ENCODE peak calls at places on chromosome 2, in eight cellular contexts. One of them, this sample, is unnamed. For H3K36me3, the result is how much of the 10 kb centered on the place peaks cover.

GRCh38 chr2:203453858-203454451 is 81.1 kb downstream of the RAPH1 start:
- DNase-seq in GM06990: no peak
- DNase-seq in PC-3: peak
- DNase-seq in thoracic aorta: no peak
- DNase-seq in OCI-LY7: peak
- DNase-seq in tibial nerve: peak
- DNase-seq in left lung: no peak
- DNase-seq in breast epithelium: no peak
- DNase-seq in this sample: no peak

GRCh38 chr2:24885221-24886113 is 34.6 kb downstream of the ADCY3 start:
- DNase-seq in GM06990: no peak
- DNase-seq in PC-3: no peak
- DNase-seq in thoracic aorta: no peak
- DNase-seq in OCI-LY7: no peak
- DNase-seq in tibial nerve: no peak
- DNase-seq in left lung: no peak
- DNase-seq in breast epithelium: no peak
- DNase-seq in this sample: no peak

GRCh38 chr2:217420868-217421267 is 561.0 kb upstream of the TNP1 start:
- DNase-seq in GM06990: no peak
- DNase-seq in PC-3: no peak
- DNase-seq in thoracic aorta: no peak
- DNase-seq in OCI-LY7: no peak
- DNase-seq in tibial nerve: no peak
- DNase-seq in left lung: no peak
- DNase-seq in breast epithelium: no peak
- DNase-seq in this sample: no peak

GRCh38 chr2:38315707-38316333 is 61.3 kb downstream of the ATL2 start:
- DNase-seq in GM06990: no peak
- DNase-seq in PC-3: peak
- DNase-seq in thoracic aorta: no peak
- DNase-seq in OCI-LY7: peak
- DNase-seq in tibial nerve: peak
- DNase-seq in left lung: no peak
- DNase-seq in breast epithelium: no peak
- DNase-seq in this sample: no peak

GRCh38 chr2:219254590-219255219 is 987 bp upstream of the TUBA4A start:
- DNase-seq in GM06990: peak
- DNase-seq in PC-3: no peak
- DNase-seq in thoracic aorta: no peak
- DNase-seq in OCI-LY7: peak
- DNase-seq in tibial nerve: no peak
- DNase-seq in left lung: no peak
- DNase-seq in breast epithelium: no peak
- DNase-seq in this sample: no peak

GRCh38 chr2:34365937-34366336 is 766.8 kb upstream of the FAM98A start:
- DNase-seq in GM06990: no peak
- DNase-seq in PC-3: no peak
- DNase-seq in thoracic aorta: no peak
- DNase-seq in OCI-LY7: no peak
- DNase-seq in tibial nerve: no peak
- DNase-seq in left lung: no peak
- DNase-seq in breast epithelium: no peak
- DNase-seq in this sample: peak

GRCh38 chr2:167212054-167212648 is 323.9 kb downstream of the XIRP2 start:
- DNase-seq in GM06990: no peak
- DNase-seq in PC-3: peak
- DNase-seq in thoracic aorta: no peak
- DNase-seq in OCI-LY7: peak
- DNase-seq in tibial nerve: peak
- DNase-seq in left lung: no peak
- DNase-seq in breast epithelium: no peak
- DNase-seq in this sample: no peak

GRCh38 chr2:159855153-159856140 is 57.4 kb upstream of the CD302 start:
- DNase-seq in GM06990: no peak
- DNase-seq in PC-3: no peak
- DNase-seq in thoracic aorta: no peak
- DNase-seq in OCI-LY7: no peak
- DNase-seq in tibial nerve: no peak
- DNase-seq in left lung: peak
- DNase-seq in breast epithelium: no peak
- DNase-seq in this sample: no peak

GRCh38 chr2:240875228-240876034 is 6.8 kb downstream of the AGXT start:
- DNase-seq in GM06990: no peak
- DNase-seq in PC-3: no peak
- DNase-seq in thoracic aorta: no peak
- DNase-seq in OCI-LY7: no peak
- DNase-seq in tibial nerve: no peak
- DNase-seq in left lung: peak
- DNase-seq in breast epithelium: no peak
- DNase-seq in this sample: no peak

GRCh38 chr2:26456701-26457224 is 21.2 kb downstream of the OTOF start:
- DNase-seq in GM06990: no peak
- DNase-seq in PC-3: peak
- DNase-seq in thoracic aorta: no peak
- DNase-seq in OCI-LY7: no peak
- DNase-seq in tibial nerve: no peak
- DNase-seq in left lung: no peak
- DNase-seq in breast epithelium: no peak
- DNase-seq in this sample: no peak

GRCh38 chr2:3296182-3296972 is 81.2 kb downstream of the EIPR1 start:
- DNase-seq in GM06990: no peak
- DNase-seq in PC-3: no peak
- DNase-seq in thoracic aorta: no peak
- DNase-seq in OCI-LY7: no peak
- DNase-seq in tibial nerve: no peak
- DNase-seq in left lung: no peak
- DNase-seq in breast epithelium: no peak
- DNase-seq in this sample: no peak

GRCh38 chr2:46922606-46923005 is 7.0 kb upstream of the MCFD2 start:
- DNase-seq in GM06990: no peak
- DNase-seq in PC-3: no peak
- DNase-seq in thoracic aorta: no peak
- DNase-seq in OCI-LY7: no peak
- DNase-seq in tibial nerve: no peak
- DNase-seq in left lung: no peak
- DNase-seq in breast epithelium: no peak
- DNase-seq in this sample: no peak

GRCh38 chr2:46306320-46306719 is 9.1 kb downstream of the EPAS1 start:
- DNase-seq in GM06990: no peak
- DNase-seq in PC-3: peak
- DNase-seq in thoracic aorta: no peak
- DNase-seq in OCI-LY7: no peak
- DNase-seq in tibial nerve: no peak
- DNase-seq in left lung: no peak
- DNase-seq in breast epithelium: no peak
- DNase-seq in this sample: no peak

GRCh38 chr2:150866431-150866830 is 379.0 kb upstream of the RND3 start:
- DNase-seq in GM06990: no peak
- DNase-seq in PC-3: no peak
- DNase-seq in thoracic aorta: no peak
- DNase-seq in OCI-LY7: no peak
- DNase-seq in tibial nerve: no peak
- DNase-seq in left lung: no peak
- DNase-seq in breast epithelium: no peak
- DNase-seq in this sample: no peak

GRCh38 chr2:224442092-224442999 is 40.4 kb upstream of the FAM124B start:
- DNase-seq in GM06990: no peak
- DNase-seq in PC-3: peak
- DNase-seq in thoracic aorta: no peak
- DNase-seq in OCI-LY7: no peak
- DNase-seq in tibial nerve: no peak
- DNase-seq in left lung: peak
- DNase-seq in breast epithelium: no peak
- DNase-seq in this sample: no peak
- H3K4me3 ChIP-seq in GM06990: peak
- H3K4me3 ChIP-seq in PC-3: peak
- H3K4me3 ChIP-seq in thoracic aorta: peak
- H3K4me3 ChIP-seq in OCI-LY7: no peak
- H3K4me3 ChIP-seq in tibial nerve: peak
- H3K4me3 ChIP-seq in left lung: peak
- H3K4me3 ChIP-seq in breast epithelium: peak
- H3K4me3 ChIP-seq in this sample: peak

GRCh38 chr2:231708050-231708772 is at the start of gene PTMA:
- DNase-seq in GM06990: peak
- DNase-seq in PC-3: peak
- DNase-seq in thoracic aorta: peak
- DNase-seq in OCI-LY7: peak
- DNase-seq in tibial nerve: peak
- DNase-seq in left lung: peak
- DNase-seq in breast epithelium: peak
- DNase-seq in this sample: peak
- TF ChIP-seq CTCF in GM06990: no peak
- TF ChIP-seq CTCF in PC-3: no peak
- TF ChIP-seq CTCF in thoracic aorta: no peak
- TF ChIP-seq CTCF in OCI-LY7: no peak
- TF ChIP-seq CTCF in tibial nerve: no peak
- TF ChIP-seq CTCF in left lung: no peak
- TF ChIP-seq CTCF in breast epithelium: peak
- TF ChIP-seq CTCF in this sample: no peak

DNA sequence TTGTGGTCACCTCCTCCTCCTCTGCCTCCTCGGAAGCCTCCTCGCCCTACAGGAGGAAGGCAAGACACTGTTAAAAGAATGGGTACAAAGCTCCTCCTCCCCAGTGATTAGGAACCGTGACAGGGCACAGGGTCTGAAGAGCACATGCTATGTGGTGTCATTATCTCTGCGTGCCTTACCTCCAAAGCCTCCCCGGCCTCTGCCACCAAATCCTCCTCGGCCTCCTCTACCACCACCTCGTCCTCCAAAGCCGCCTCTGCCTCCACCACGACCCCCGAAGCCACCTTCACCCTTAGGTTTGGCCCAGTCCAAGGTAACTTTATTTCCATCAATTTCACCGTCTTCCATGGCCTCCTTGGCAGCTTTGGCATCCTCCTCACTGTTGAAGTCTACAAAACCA is 9.1 kb downstream of the NCL start:
- DNase-seq in GM06990: no peak
- DNase-seq in PC-3: no peak
- DNase-seq in thoracic aorta: no peak
- DNase-seq in OCI-LY7: no peak
- DNase-seq in tibial nerve: no peak
- DNase-seq in left lung: no peak
- DNase-seq in breast epithelium: no peak
- DNase-seq in this sample: no peak
- H3K36me3 ChIP-seq in GM06990: half or more
- H3K36me3 ChIP-seq in PC-3: half or more
- H3K36me3 ChIP-seq in thoracic aorta: half or more
- H3K36me3 ChIP-seq in OCI-LY7: half or more
- H3K36me3 ChIP-seq in tibial nerve: half or more
- H3K36me3 ChIP-seq in left lung: under half
- H3K36me3 ChIP-seq in breast epithelium: under half
- H3K36me3 ChIP-seq in this sample: half or more

GRCh38 chr2:96531366-96531765 is 5.2 kb upstream of the ARID5A start:
- DNase-seq in GM06990: no peak
- DNase-seq in PC-3: no peak
- DNase-seq in thoracic aorta: no peak
- DNase-seq in OCI-LY7: no peak
- DNase-seq in tibial nerve: no peak
- DNase-seq in left lung: peak
- DNase-seq in breast epithelium: no peak
- DNase-seq in this sample: no peak
- H3K4me3 ChIP-seq in GM06990: peak
- H3K4me3 ChIP-seq in PC-3: peak
- H3K4me3 ChIP-seq in thoracic aorta: peak
- H3K4me3 ChIP-seq in OCI-LY7: no peak
- H3K4me3 ChIP-seq in tibial nerve: peak
- H3K4me3 ChIP-seq in left lung: no peak
- H3K4me3 ChIP-seq in breast epithelium: peak
- H3K4me3 ChIP-seq in this sample: no peak

GRCh38 chr2:129587426-129588064 is 391.9 kb upstream of the RAB6C start:
- DNase-seq in GM06990: no peak
- DNase-seq in PC-3: no peak
- DNase-seq in thoracic aorta: no peak
- DNase-seq in OCI-LY7: no peak
- DNase-seq in tibial nerve: no peak
- DNase-seq in left lung: no peak
- DNase-seq in breast epithelium: no peak
- DNase-seq in this sample: no peak
- TF ChIP-seq CTCF in GM06990: no peak
- TF ChIP-seq CTCF in PC-3: no peak
- TF ChIP-seq CTCF in thoracic aorta: no peak
- TF ChIP-seq CTCF in OCI-LY7: no peak
- TF ChIP-seq CTCF in tibial nerve: no peak
- TF ChIP-seq CTCF in left lung: no peak
- TF ChIP-seq CTCF in breast epithelium: no peak
- TF ChIP-seq CTCF in this sample: no peak

DNA sequence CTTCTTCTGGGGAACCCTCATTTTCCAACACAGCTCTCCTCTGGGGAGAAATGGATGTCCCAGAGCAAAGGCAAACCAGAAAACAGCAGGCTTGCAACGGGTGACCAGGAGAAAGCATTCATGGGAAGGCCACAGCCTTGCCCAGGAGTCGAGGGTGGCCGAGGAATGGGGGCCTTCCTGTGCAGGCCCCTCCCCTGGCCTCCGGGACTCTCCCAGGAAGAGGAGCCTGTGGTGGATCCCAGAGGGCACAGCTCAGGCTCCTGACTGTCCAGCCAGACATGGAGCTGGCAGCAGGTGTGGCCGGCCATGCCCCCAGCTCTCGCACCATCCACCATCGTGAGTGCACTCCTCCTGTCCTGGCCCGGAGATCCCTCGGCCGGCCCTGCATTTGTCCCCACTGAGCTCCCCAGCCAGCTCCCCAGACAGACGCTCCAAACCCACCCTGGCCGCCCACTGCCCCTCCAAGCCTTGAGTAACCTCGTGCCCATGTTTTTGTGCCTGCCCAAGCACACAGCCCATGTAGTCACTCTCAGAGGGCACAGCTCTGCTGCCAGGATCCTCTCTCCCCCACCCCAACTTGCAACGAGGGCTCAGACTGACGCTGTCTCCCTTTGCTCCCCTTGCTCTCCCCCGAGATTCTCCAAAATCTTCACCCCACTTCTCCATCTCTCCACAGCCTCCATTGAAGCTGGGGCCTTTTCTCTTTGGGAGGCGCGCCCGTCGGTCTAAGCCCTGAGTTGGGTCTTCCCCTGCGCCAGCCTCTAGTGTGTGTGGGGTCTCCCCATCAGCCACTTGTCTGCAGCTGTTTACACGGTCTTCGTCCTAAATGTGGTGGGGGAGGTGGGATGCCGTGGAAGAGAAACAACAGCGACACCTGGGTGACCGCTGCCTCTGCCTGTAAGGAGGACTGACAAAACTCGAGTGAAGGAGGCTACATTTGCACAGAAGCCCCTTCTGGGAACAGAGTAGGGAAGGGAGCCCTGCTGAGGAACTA is 9.8 kb downstream of the PRLH start:
- DNase-seq in GM06990: no peak
- DNase-seq in PC-3: no peak
- DNase-seq in thoracic aorta: no peak
- DNase-seq in OCI-LY7: no peak
- DNase-seq in tibial nerve: no peak
- DNase-seq in left lung: no peak
- DNase-seq in breast epithelium: no peak
- DNase-seq in this sample: no peak
- H3K36me3 ChIP-seq in GM06990: under half
- H3K36me3 ChIP-seq in PC-3: under half
- H3K36me3 ChIP-seq in thoracic aorta: under half
- H3K36me3 ChIP-seq in OCI-LY7: under half
- H3K36me3 ChIP-seq in tibial nerve: under half
- H3K36me3 ChIP-seq in left lung: under half
- H3K36me3 ChIP-seq in breast epithelium: under half
- H3K36me3 ChIP-seq in this sample: under half

GRCh38 chr2:101119431-101119830 is 31.8 kb downstream of the TBC1D8 start:
- DNase-seq in GM06990: no peak
- DNase-seq in PC-3: peak
- DNase-seq in thoracic aorta: no peak
- DNase-seq in OCI-LY7: no peak
- DNase-seq in tibial nerve: no peak
- DNase-seq in left lung: no peak
- DNase-seq in breast epithelium: no peak
- DNase-seq in this sample: peak
- H3K4me3 ChIP-seq in GM06990: no peak
- H3K4me3 ChIP-seq in PC-3: no peak
- H3K4me3 ChIP-seq in thoracic aorta: no peak
- H3K4me3 ChIP-seq in OCI-LY7: no peak
- H3K4me3 ChIP-seq in tibial nerve: no peak
- H3K4me3 ChIP-seq in left lung: no peak
- H3K4me3 ChIP-seq in breast epithelium: no peak
- H3K4me3 ChIP-seq in this sample: no peak

This sample was measured in pancreas.